ENCODE peak calls at places on chromosomes 2 and 18, in eight cellular contexts. One of them, this sample, is unnamed.

GRCh38 chr2:66526171-66526570 is 91.2 kb downstream of the MEIS1 start:
- DNase-seq in hippocampal formation: no peak
- DNase-seq in ecto neural progenitor cell: no peak
- DNase-seq in CD4-positive, CD25-positive, alpha-beta regulatory T cell: no peak
- DNase-seq in Ammon's horn: no peak
- DNase-seq in stimulated activated CD4-positive, alpha-beta T cell treated with anti-CD3 and anti-CD28 coated beads, TNF-alpha, amount 100 ng/mL, for 4 hours: no peak
- DNase-seq in prostate gland: no peak
- DNase-seq in MCF 10A: no peak
- DNase-seq in this sample: no peak

GRCh38 chr2:7950035-7950612 is 731.7 kb upstream of the ID2 start:
- DNase-seq in hippocampal formation: no peak
- DNase-seq in ecto neural progenitor cell: no peak
- DNase-seq in CD4-positive, CD25-positive, alpha-beta regulatory T cell: no peak
- DNase-seq in Ammon's horn: no peak
- DNase-seq in stimulated activated CD4-positive, alpha-beta T cell treated with anti-CD3 and anti-CD28 coated beads, TNF-alpha, amount 100 ng/mL, for 4 hours: no peak
- DNase-seq in prostate gland: no peak
- DNase-seq in MCF 10A: no peak
- DNase-seq in this sample: peak

GRCh38 chr18:47873625-47874024 is 56.8 kb downstream of the SMAD2 start:
- DNase-seq in hippocampal formation: no peak
- DNase-seq in ecto neural progenitor cell: no peak
- DNase-seq in CD4-positive, CD25-positive, alpha-beta regulatory T cell: no peak
- DNase-seq in Ammon's horn: peak
- DNase-seq in stimulated activated CD4-positive, alpha-beta T cell treated with anti-CD3 and anti-CD28 coated beads, TNF-alpha, amount 100 ng/mL, for 4 hours: no peak
- DNase-seq in prostate gland: no peak
- DNase-seq in MCF 10A: no peak
- DNase-seq in this sample: no peak

GRCh38 chr18:9928646-9929259 is 14.9 kb downstream of the VAPA start:
- DNase-seq in hippocampal formation: no peak
- DNase-seq in ecto neural progenitor cell: no peak
- DNase-seq in CD4-positive, CD25-positive, alpha-beta regulatory T cell: no peak
- DNase-seq in Ammon's horn: no peak
- DNase-seq in stimulated activated CD4-positive, alpha-beta T cell treated with anti-CD3 and anti-CD28 coated beads, TNF-alpha, amount 100 ng/mL, for 4 hours: no peak
- DNase-seq in prostate gland: no peak
- DNase-seq in MCF 10A: peak
- DNase-seq in this sample: no peak

GRCh38 chr18:59996370-59996966 is 96.7 kb downstream of the PMAIP1 start:
- DNase-seq in hippocampal formation: peak
- DNase-seq in ecto neural progenitor cell: no peak
- DNase-seq in CD4-positive, CD25-positive, alpha-beta regulatory T cell: peak
- DNase-seq in Ammon's horn: peak
- DNase-seq in stimulated activated CD4-positive, alpha-beta T cell treated with anti-CD3 and anti-CD28 coated beads, TNF-alpha, amount 100 ng/mL, for 4 hours: no peak
- DNase-seq in prostate gland: no peak
- DNase-seq in MCF 10A: peak
- DNase-seq in this sample: peak

GRCh38 chr2:85886585-85886984 is 2.2 kb downstream of the ST3GAL5 start:
- DNase-seq in hippocampal formation: no peak
- DNase-seq in ecto neural progenitor cell: no peak
- DNase-seq in CD4-positive, CD25-positive, alpha-beta regulatory T cell: peak
- DNase-seq in Ammon's horn: peak
- DNase-seq in stimulated activated CD4-positive, alpha-beta T cell treated with anti-CD3 and anti-CD28 coated beads, TNF-alpha, amount 100 ng/mL, for 4 hours: no peak
- DNase-seq in prostate gland: peak
- DNase-seq in MCF 10A: peak
- DNase-seq in this sample: peak

GRCh38 chr2:227366861-227367800 is 12.0 kb downstream of the TM4SF20 start:
- DNase-seq in hippocampal formation: no peak
- DNase-seq in ecto neural progenitor cell: no peak
- DNase-seq in CD4-positive, CD25-positive, alpha-beta regulatory T cell: no peak
- DNase-seq in Ammon's horn: no peak
- DNase-seq in stimulated activated CD4-positive, alpha-beta T cell treated with anti-CD3 and anti-CD28 coated beads, TNF-alpha, amount 100 ng/mL, for 4 hours: no peak
- DNase-seq in prostate gland: no peak
- DNase-seq in MCF 10A: peak
- DNase-seq in this sample: peak

GRCh38 chr2:8685697-8686358 is 4.0 kb downstream of the ID2 start:
- DNase-seq in hippocampal formation: peak
- DNase-seq in ecto neural progenitor cell: peak
- DNase-seq in CD4-positive, CD25-positive, alpha-beta regulatory T cell: peak
- DNase-seq in Ammon's horn: peak
- DNase-seq in stimulated activated CD4-positive, alpha-beta T cell treated with anti-CD3 and anti-CD28 coated beads, TNF-alpha, amount 100 ng/mL, for 4 hours: peak
- DNase-seq in prostate gland: peak
- DNase-seq in MCF 10A: peak
- DNase-seq in this sample: no peak

GRCh38 chr2:181106229-181106628 is 125.8 kb downstream of the UBE2E3 start:
- DNase-seq in hippocampal formation: no peak
- DNase-seq in ecto neural progenitor cell: no peak
- DNase-seq in CD4-positive, CD25-positive, alpha-beta regulatory T cell: no peak
- DNase-seq in Ammon's horn: peak
- DNase-seq in stimulated activated CD4-positive, alpha-beta T cell treated with anti-CD3 and anti-CD28 coated beads, TNF-alpha, amount 100 ng/mL, for 4 hours: no peak
- DNase-seq in prostate gland: no peak
- DNase-seq in MCF 10A: no peak
- DNase-seq in this sample: no peak

GRCh38 chr2:200453853-200454524 is 55.9 kb downstream of the KCTD18 start:
- DNase-seq in hippocampal formation: no peak
- DNase-seq in ecto neural progenitor cell: no peak
- DNase-seq in CD4-positive, CD25-positive, alpha-beta regulatory T cell: no peak
- DNase-seq in Ammon's horn: no peak
- DNase-seq in stimulated activated CD4-positive, alpha-beta T cell treated with anti-CD3 and anti-CD28 coated beads, TNF-alpha, amount 100 ng/mL, for 4 hours: no peak
- DNase-seq in prostate gland: no peak
- DNase-seq in MCF 10A: no peak
- DNase-seq in this sample: no peak

GRCh38 chr2:1869248-1869647 is 124.9 kb upstream of the PXDN start:
- DNase-seq in hippocampal formation: no peak
- DNase-seq in ecto neural progenitor cell: no peak
- DNase-seq in CD4-positive, CD25-positive, alpha-beta regulatory T cell: no peak
- DNase-seq in Ammon's horn: no peak
- DNase-seq in stimulated activated CD4-positive, alpha-beta T cell treated with anti-CD3 and anti-CD28 coated beads, TNF-alpha, amount 100 ng/mL, for 4 hours: no peak
- DNase-seq in prostate gland: no peak
- DNase-seq in MCF 10A: no peak
- DNase-seq in this sample: no peak

GRCh38 chr2:66839551-66840320 is 404.8 kb downstream of the MEIS1 start:
- DNase-seq in hippocampal formation: no peak
- DNase-seq in ecto neural progenitor cell: no peak
- DNase-seq in CD4-positive, CD25-positive, alpha-beta regulatory T cell: no peak
- DNase-seq in Ammon's horn: no peak
- DNase-seq in stimulated activated CD4-positive, alpha-beta T cell treated with anti-CD3 and anti-CD28 coated beads, TNF-alpha, amount 100 ng/mL, for 4 hours: no peak
- DNase-seq in prostate gland: peak
- DNase-seq in MCF 10A: peak
- DNase-seq in this sample: peak

GRCh38 chr2:85777441-85777861 is 23.7 kb downstream of the ATOH8 start:
- DNase-seq in hippocampal formation: no peak
- DNase-seq in ecto neural progenitor cell: no peak
- DNase-seq in CD4-positive, CD25-positive, alpha-beta regulatory T cell: no peak
- DNase-seq in Ammon's horn: no peak
- DNase-seq in stimulated activated CD4-positive, alpha-beta T cell treated with anti-CD3 and anti-CD28 coated beads, TNF-alpha, amount 100 ng/mL, for 4 hours: no peak
- DNase-seq in prostate gland: no peak
- DNase-seq in MCF 10A: no peak
- DNase-seq in this sample: no peak

GRCh38 chr2:174247474-174248186 is 702 bp downstream of the OLA1 start:
- DNase-seq in hippocampal formation: no peak
- DNase-seq in ecto neural progenitor cell: no peak
- DNase-seq in CD4-positive, CD25-positive, alpha-beta regulatory T cell: peak
- DNase-seq in Ammon's horn: peak
- DNase-seq in stimulated activated CD4-positive, alpha-beta T cell treated with anti-CD3 and anti-CD28 coated beads, TNF-alpha, amount 100 ng/mL, for 4 hours: no peak
- DNase-seq in prostate gland: peak
- DNase-seq in MCF 10A: peak
- DNase-seq in this sample: peak

GRCh38 chr2:24040511-24040910 is 6.7 kb downstream of the WDCP start:
- DNase-seq in hippocampal formation: no peak
- DNase-seq in ecto neural progenitor cell: no peak
- DNase-seq in CD4-positive, CD25-positive, alpha-beta regulatory T cell: no peak
- DNase-seq in Ammon's horn: no peak
- DNase-seq in stimulated activated CD4-positive, alpha-beta T cell treated with anti-CD3 and anti-CD28 coated beads, TNF-alpha, amount 100 ng/mL, for 4 hours: no peak
- DNase-seq in prostate gland: no peak
- DNase-seq in MCF 10A: no peak
- DNase-seq in this sample: no peak

GRCh38 chr2:229810786-229811185 is 96.4 kb upstream of the DNER start:
- DNase-seq in hippocampal formation: no peak
- DNase-seq in ecto neural progenitor cell: no peak
- DNase-seq in CD4-positive, CD25-positive, alpha-beta regulatory T cell: no peak
- DNase-seq in Ammon's horn: no peak
- DNase-seq in stimulated activated CD4-positive, alpha-beta T cell treated with anti-CD3 and anti-CD28 coated beads, TNF-alpha, amount 100 ng/mL, for 4 hours: no peak
- DNase-seq in prostate gland: no peak
- DNase-seq in MCF 10A: no peak
- DNase-seq in this sample: no peak

GRCh38 chr2:215750763-215751162 is 262.6 kb downstream of the MREG start:
- DNase-seq in hippocampal formation: no peak
- DNase-seq in ecto neural progenitor cell: no peak
- DNase-seq in CD4-positive, CD25-positive, alpha-beta regulatory T cell: peak
- DNase-seq in Ammon's horn: peak
- DNase-seq in stimulated activated CD4-positive, alpha-beta T cell treated with anti-CD3 and anti-CD28 coated beads, TNF-alpha, amount 100 ng/mL, for 4 hours: no peak
- DNase-seq in prostate gland: no peak
- DNase-seq in MCF 10A: no peak
- DNase-seq in this sample: no peak

GRCh38 chr18:62981566-62981965 is 266.2 kb downstream of the PHLPP1 start:
- DNase-seq in hippocampal formation: no peak
- DNase-seq in ecto neural progenitor cell: no peak
- DNase-seq in CD4-positive, CD25-positive, alpha-beta regulatory T cell: no peak
- DNase-seq in Ammon's horn: no peak
- DNase-seq in stimulated activated CD4-positive, alpha-beta T cell treated with anti-CD3 and anti-CD28 coated beads, TNF-alpha, amount 100 ng/mL, for 4 hours: no peak
- DNase-seq in prostate gland: no peak
- DNase-seq in MCF 10A: no peak
- DNase-seq in this sample: no peak

GRCh38 chr2:191650896-191651773 is 26.8 kb upstream of the NABP1 start:
- DNase-seq in hippocampal formation: no peak
- DNase-seq in ecto neural progenitor cell: no peak
- DNase-seq in CD4-positive, CD25-positive, alpha-beta regulatory T cell: no peak
- DNase-seq in Ammon's horn: no peak
- DNase-seq in stimulated activated CD4-positive, alpha-beta T cell treated with anti-CD3 and anti-CD28 coated beads, TNF-alpha, amount 100 ng/mL, for 4 hours: no peak
- DNase-seq in prostate gland: no peak
- DNase-seq in MCF 10A: no peak
- DNase-seq in this sample: no peak

GRCh38 chr18:10013621-10014543 is 100.1 kb downstream of the VAPA start:
- DNase-seq in hippocampal formation: no peak
- DNase-seq in ecto neural progenitor cell: no peak
- DNase-seq in CD4-positive, CD25-positive, alpha-beta regulatory T cell: no peak
- DNase-seq in Ammon's horn: no peak
- DNase-seq in stimulated activated CD4-positive, alpha-beta T cell treated with anti-CD3 and anti-CD28 coated beads, TNF-alpha, amount 100 ng/mL, for 4 hours: no peak
- DNase-seq in prostate gland: no peak
- DNase-seq in MCF 10A: no peak
- DNase-seq in this sample: no peak

GRCh38 chr2:239187464-239188253 is 213.2 kb downstream of the HDAC4 start:
- DNase-seq in hippocampal formation: no peak
- DNase-seq in ecto neural progenitor cell: no peak
- DNase-seq in CD4-positive, CD25-positive, alpha-beta regulatory T cell: no peak
- DNase-seq in Ammon's horn: no peak
- DNase-seq in stimulated activated CD4-positive, alpha-beta T cell treated with anti-CD3 and anti-CD28 coated beads, TNF-alpha, amount 100 ng/mL, for 4 hours: no peak
- DNase-seq in prostate gland: no peak
- DNase-seq in MCF 10A: no peak
- DNase-seq in this sample: no peak

GRCh38 chr2:203670939-203671338 is 35.5 kb upstream of the CD28 start:
- DNase-seq in hippocampal formation: no peak
- DNase-seq in ecto neural progenitor cell: no peak
- DNase-seq in CD4-positive, CD25-positive, alpha-beta regulatory T cell: no peak
- DNase-seq in Ammon's horn: no peak
- DNase-seq in stimulated activated CD4-positive, alpha-beta T cell treated with anti-CD3 and anti-CD28 coated beads, TNF-alpha, amount 100 ng/mL, for 4 hours: no peak
- DNase-seq in prostate gland: no peak
- DNase-seq in MCF 10A: no peak
- DNase-seq in this sample: no peak

GRCh38 chr2:74497777-74498499 is 1.5 kb downstream of the LBX2 start:
- DNase-seq in hippocampal formation: no peak
- DNase-seq in ecto neural progenitor cell: peak
- DNase-seq in CD4-positive, CD25-positive, alpha-beta regulatory T cell: peak
- DNase-seq in Ammon's horn: no peak
- DNase-seq in stimulated activated CD4-positive, alpha-beta T cell treated with anti-CD3 and anti-CD28 coated beads, TNF-alpha, amount 100 ng/mL, for 4 hours: no peak
- DNase-seq in prostate gland: no peak
- DNase-seq in MCF 10A: no peak
- DNase-seq in this sample: no peak

GRCh38 chr2:215727507-215728503 is 285.5 kb downstream of the MREG start:
- DNase-seq in hippocampal formation: no peak
- DNase-seq in ecto neural progenitor cell: no peak
- DNase-seq in CD4-positive, CD25-positive, alpha-beta regulatory T cell: no peak
- DNase-seq in Ammon's horn: no peak
- DNase-seq in stimulated activated CD4-positive, alpha-beta T cell treated with anti-CD3 and anti-CD28 coated beads, TNF-alpha, amount 100 ng/mL, for 4 hours: no peak
- DNase-seq in prostate gland: no peak
- DNase-seq in MCF 10A: no peak
- DNase-seq in this sample: no peak

GRCh38 chr2:218245214-218245613 is 15.6 kb upstream of the GPBAR1 start:
- DNase-seq in hippocampal formation: no peak
- DNase-seq in ecto neural progenitor cell: no peak
- DNase-seq in CD4-positive, CD25-positive, alpha-beta regulatory T cell: no peak
- DNase-seq in Ammon's horn: no peak
- DNase-seq in stimulated activated CD4-positive, alpha-beta T cell treated with anti-CD3 and anti-CD28 coated beads, TNF-alpha, amount 100 ng/mL, for 4 hours: no peak
- DNase-seq in prostate gland: no peak
- DNase-seq in MCF 10A: no peak
- DNase-seq in this sample: no peak

GRCh38 chr2:84481702-84482101 is 22.6 kb upstream of the SUCLG1 start:
- DNase-seq in hippocampal formation: no peak
- DNase-seq in ecto neural progenitor cell: no peak
- DNase-seq in CD4-positive, CD25-positive, alpha-beta regulatory T cell: peak
- DNase-seq in Ammon's horn: no peak
- DNase-seq in stimulated activated CD4-positive, alpha-beta T cell treated with anti-CD3 and anti-CD28 coated beads, TNF-alpha, amount 100 ng/mL, for 4 hours: no peak
- DNase-seq in prostate gland: no peak
- DNase-seq in MCF 10A: peak
- DNase-seq in this sample: peak

GRCh38 chr2:43269706-43270105 is 43.3 kb upstream of the ZFP36L2 start:
- DNase-seq in hippocampal formation: no peak
- DNase-seq in ecto neural progenitor cell: no peak
- DNase-seq in CD4-positive, CD25-positive, alpha-beta regulatory T cell: no peak
- DNase-seq in Ammon's horn: peak
- DNase-seq in stimulated activated CD4-positive, alpha-beta T cell treated with anti-CD3 and anti-CD28 coated beads, TNF-alpha, amount 100 ng/mL, for 4 hours: no peak
- DNase-seq in prostate gland: peak
- DNase-seq in MCF 10A: peak
- DNase-seq in this sample: peak

GRCh38 chr2:64447317-64448060 is 6.5 kb upstream of the LGALSL start:
- DNase-seq in hippocampal formation: no peak
- DNase-seq in ecto neural progenitor cell: no peak
- DNase-seq in CD4-positive, CD25-positive, alpha-beta regulatory T cell: no peak
- DNase-seq in Ammon's horn: no peak
- DNase-seq in stimulated activated CD4-positive, alpha-beta T cell treated with anti-CD3 and anti-CD28 coated beads, TNF-alpha, amount 100 ng/mL, for 4 hours: no peak
- DNase-seq in prostate gland: no peak
- DNase-seq in MCF 10A: no peak
- DNase-seq in this sample: no peak

GRCh38 chr2:73156539-73157124 is 43.9 kb upstream of the RAB11FIP5 start:
- DNase-seq in hippocampal formation: peak
- DNase-seq in ecto neural progenitor cell: peak
- DNase-seq in CD4-positive, CD25-positive, alpha-beta regulatory T cell: peak
- DNase-seq in Ammon's horn: peak
- DNase-seq in stimulated activated CD4-positive, alpha-beta T cell treated with anti-CD3 and anti-CD28 coated beads, TNF-alpha, amount 100 ng/mL, for 4 hours: no peak
- DNase-seq in prostate gland: no peak
- DNase-seq in MCF 10A: peak
- DNase-seq in this sample: peak

GRCh38 chr2:105510761-105511669 is 112.2 kb upstream of the FHL2 start:
- DNase-seq in hippocampal formation: no peak
- DNase-seq in ecto neural progenitor cell: no peak
- DNase-seq in CD4-positive, CD25-positive, alpha-beta regulatory T cell: no peak
- DNase-seq in Ammon's horn: no peak
- DNase-seq in stimulated activated CD4-positive, alpha-beta T cell treated with anti-CD3 and anti-CD28 coated beads, TNF-alpha, amount 100 ng/mL, for 4 hours: no peak
- DNase-seq in prostate gland: no peak
- DNase-seq in MCF 10A: peak
- DNase-seq in this sample: peak

GRCh38 chr18:25516747-25517498 is 165.0 kb upstream of the ZNF521 start:
- DNase-seq in hippocampal formation: no peak
- DNase-seq in ecto neural progenitor cell: no peak
- DNase-seq in CD4-positive, CD25-positive, alpha-beta regulatory T cell: no peak
- DNase-seq in Ammon's horn: no peak
- DNase-seq in stimulated activated CD4-positive, alpha-beta T cell treated with anti-CD3 and anti-CD28 coated beads, TNF-alpha, amount 100 ng/mL, for 4 hours: no peak
- DNase-seq in prostate gland: no peak
- DNase-seq in MCF 10A: no peak
- DNase-seq in this sample: no peak

GRCh38 chr2:121351521-121352318 is 66.7 kb upstream of the TFCP2L1 start:
- DNase-seq in hippocampal formation: no peak
- DNase-seq in ecto neural progenitor cell: no peak
- DNase-seq in CD4-positive, CD25-positive, alpha-beta regulatory T cell: no peak
- DNase-seq in Ammon's horn: no peak
- DNase-seq in stimulated activated CD4-positive, alpha-beta T cell treated with anti-CD3 and anti-CD28 coated beads, TNF-alpha, amount 100 ng/mL, for 4 hours: no peak
- DNase-seq in prostate gland: no peak
- DNase-seq in MCF 10A: no peak
- DNase-seq in this sample: no peak

GRCh38 chr2:59892398-59892797 is 661.1 kb downstream of the BCL11A start:
- DNase-seq in hippocampal formation: no peak
- DNase-seq in ecto neural progenitor cell: no peak
- DNase-seq in CD4-positive, CD25-positive, alpha-beta regulatory T cell: no peak
- DNase-seq in Ammon's horn: no peak
- DNase-seq in stimulated activated CD4-positive, alpha-beta T cell treated with anti-CD3 and anti-CD28 coated beads, TNF-alpha, amount 100 ng/mL, for 4 hours: no peak
- DNase-seq in prostate gland: no peak
- DNase-seq in MCF 10A: no peak
- DNase-seq in this sample: no peak

GRCh38 chr2:134262666-134263065 is 8.8 kb downstream of the MGAT5 start:
- DNase-seq in hippocampal formation: no peak
- DNase-seq in ecto neural progenitor cell: no peak
- DNase-seq in CD4-positive, CD25-positive, alpha-beta regulatory T cell: no peak
- DNase-seq in Ammon's horn: no peak
- DNase-seq in stimulated activated CD4-positive, alpha-beta T cell treated with anti-CD3 and anti-CD28 coated beads, TNF-alpha, amount 100 ng/mL, for 4 hours: no peak
- DNase-seq in prostate gland: no peak
- DNase-seq in MCF 10A: no peak
- DNase-seq in this sample: no peak